ENCODE peak calls at places on chromosomes 3 and 15, in seven cellular contexts. Y is retina; E is GM06990; X is NCI-H524 treated with DMSO at 0.1 percent for 48 hours; A is stimulated activated CD8-positive, alpha-beta memory T cell treated with anti-CD3 and anti-CD28 coated beads, Interleukin-15, amount 100 ng/mL, for 24 hours; J is GM23248; B is Right ventricle myocardium superior. W is an unnamed sample.

GRCh38 chr15:28923726-28924280 is 38.0 kb downstream of the APBA2 start:
- DNase-seq in X (no peak), E (no peak), J (no peak), Y (no peak), B (no peak), A (no peak), W (no peak)

GRCh38 chr3:149224736-149225594 is 3.3 kb upstream of the CP start:
- DNase-seq in A (no peak), J (peak; percentile 82), Y (peak; percentile 13), X (no peak), E (peak; percentile 66), B (no peak), W (peak; percentile 68)

GRCh38 chr15:70231484-70231883 is 133.8 kb upstream of the TLE3 start:
- DNase-seq in J (no peak), A (no peak), Y (no peak), B (no peak), X (no peak), E (no peak), W (no peak)

GRCh38 chr3:37456270-37456708 is 281.9 kb upstream of the LRRFIP2 start:
- DNase-seq in B (peak; percentile 88), E (no peak), J (peak; percentile 33), X (no peak), A (no peak), Y (peak; percentile 47), W (peak; percentile 28)

GRCh38 chr3:194536883-194537637 is 50.3 kb upstream of the ATP13A3 start:
- DNase-seq in E (no peak), Y (no peak), B (peak; percentile 53), J (peak; percentile 20), X (no peak), A (no peak), W (no peak)

GRCh38 chr3:264394-265156 is 68.0 kb downstream of the CHL1 start:
- DNase-seq in Y (no peak), J (peak; percentile 83), E (no peak), X (no peak), B (no peak), A (no peak), W (peak; percentile 6)

GRCh38 chr3:29447946-29448632 is 167.2 kb downstream of the RBMS3 start:
- DNase-seq in X (no peak), E (no peak), J (no peak), A (no peak), B (no peak), Y (no peak), W (no peak)

GRCh38 chr3:196966526-196967401 is 1.9 kb downstream of the PIGZ start:
- DNase-seq in B (no peak), J (no peak), A (no peak), Y (peak; percentile 84), X (no peak), E (no peak), W (no peak)

GRCh38 chr3:177713921-177714900 is 516.9 kb upstream of the TBL1XR1 start:
- DNase-seq in X (no peak), E (no peak), J (no peak), A (no peak), Y (peak; percentile 58), B (no peak), W (no peak)

GRCh38 chr3:184186184-184186901 is at the start of gene ABCF3:
- DNase-seq in B (no peak), E (no peak), A (no peak), Y (no peak), J (peak; percentile 82), X (no peak), W (peak; percentile 59)

GRCh38 chr15:80777836-80778620 is 1.1 kb upstream of the CEMIP start:
- DNase-seq in J (peak; percentile 27), E (no peak), B (no peak), Y (no peak), A (no peak), X (no peak), W (no peak)

GRCh38 chr3:63519426-63519825 is 133.0 kb upstream of the SNTN start:
- DNase-seq in B (no peak), A (no peak), X (no peak), J (peak; percentile 48), Y (no peak), E (no peak), W (no peak)

GRCh38 chr15:92665100-92665555 is 9.6 kb upstream of the FAM174B start:
- DNase-seq in J (peak; percentile 39), B (no peak), E (no peak), Y (no peak), A (no peak), X (no peak), W (no peak)

GRCh38 chr15:31333119-31333518 is 6.5 kb downstream of the KLF13 start:
- DNase-seq in Y (no peak), A (no peak), B (no peak), J (no peak), X (no peak), E (no peak), W (no peak)

GRCh38 chr3:69562001-69562400 is 176.1 kb upstream of the FRMD4B start:
- DNase-seq in Y (no peak), A (no peak), J (no peak), B (no peak), E (no peak), X (no peak), W (no peak)